ENCODE peak calls at places on chromosomes 3 and 15, in six cellular contexts. T is IMR-90, C is HepG2, J is fibroblast of lung, S is H9, W is GM23248. R is an unnamed sample.
A peak's percentile ranks its signal among the peaks of the same experiment; 100 is the strongest.

GRCh38 chr3:162525052-162525451 is 1028.4 kb downstream of the OTOL1 start:
- DNase-seq in J (peak; percentile 95), T (peak; percentile 94), S (no peak), W (peak; percentile 82), C (no peak), R (no peak)

GRCh38 chr3:81602781-81603180 is 158.7 kb downstream of the GBE1 start:
- DNase-seq in C (no peak), J (peak; percentile 12), S (no peak), W (peak; percentile 66), T (peak; percentile 59), R (no peak)

GRCh38 chr3:127608362-127608718 is 10.1 kb downstream of the MCM2 start:
- DNase-seq in C (no peak), S (no peak), J (no peak), T (no peak), W (no peak), R (no peak)

GRCh38 chr3:30686176-30686575 is 79.8 kb downstream of the TGFBR2 start:
- DNase-seq in S (no peak), T (no peak), C (no peak), W (no peak), J (no peak), R (no peak)

GRCh38 chr3:129614927-129615363 is 8.5 kb upstream of the PLXND1 start:
- DNase-seq in W (peak; percentile 50), S (no peak), J (no peak), T (no peak), C (no peak), R (no peak)

GRCh38 chr15:41801185-41801584 is 26.7 kb upstream of the JMJD7 start:
- DNase-seq in W (no peak), J (no peak), C (no peak), S (no peak), T (no peak), R (no peak)

GRCh38 chr3:152258448-152259302 is 10.1 kb upstream of the MBNL1 start:
- DNase-seq in W (peak; percentile 99), C (peak; percentile 94), J (peak; percentile 98), T (peak; percentile 95), S (no peak), R (peak; percentile 88)

GRCh38 chr3:178435575-178435974 is 100.7 kb upstream of the KCNMB2 start:
- DNase-seq in C (no peak), W (no peak), S (no peak), J (no peak), T (no peak), R (no peak)

GRCh38 chr15:49669288-49669687 is 48.4 kb downstream of the DTWD1 start:
- DNase-seq in J (no peak), T (no peak), C (no peak), S (no peak), W (no peak), R (no peak)

GRCh38 chr3:171458857-171459129 is 1.4 kb downstream of the TNIK start:
- DNase-seq in S (peak; percentile 56), C (no peak), J (no peak), T (no peak), W (peak; percentile 18), R (no peak)

GRCh38 chr3:23960649-23961048 is 15.6 kb downstream of the NR1D2 start:
- DNase-seq in C (no peak), J (no peak), S (no peak), T (no peak), W (no peak), R (no peak)

GRCh38 chr3:143918848-143919247 is 52.8 kb upstream of the DIPK2A start:
- DNase-seq in S (no peak), J (no peak), C (no peak), T (no peak), W (no peak), R (no peak)

GRCh38 chr3:105537371-105538075 is 170.8 kb downstream of the ALCAM start:
- DNase-seq in W (peak; percentile 38), C (no peak), J (peak; percentile 39), T (peak; percentile 50), S (no peak), R (no peak)

GRCh38 chr15:88627463-88627862 is 6.3 kb downstream of the AEN start:
- DNase-seq in C (no peak), W (no peak), T (no peak), S (no peak), J (no peak), R (no peak)

GRCh38 chr3:48558446-48559134 is 2.0 kb upstream of the PFKFB4 start:
- DNase-seq in S (no peak), W (no peak), J (no peak), C (no peak), T (no peak), R (no peak)

GRCh38 chr3:156681003-156681402 is 6.6 kb downstream of the TIPARP start:
- DNase-seq in W (peak; percentile 83), S (peak; percentile 46), T (peak; percentile 83), J (peak; percentile 86), C (peak; percentile 71), R (peak; percentile 64)

GRCh38 chr3:141486416-141486734 is 452 bp upstream of the RASA2 start:
- DNase-seq in T (peak; percentile 72), S (no peak), J (no peak), W (peak; percentile 79), C (peak; percentile 56), R (no peak)

GRCh38 chr15:26355671-26356070 is 417.2 kb downstream of the GABRB3 start:
- DNase-seq in S (no peak), T (no peak), J (no peak), C (no peak), W (no peak), R (no peak)

GRCh38 chr15:96180062-96180745 is 150.3 kb upstream of the NR2F2 start:
- DNase-seq in J (no peak), C (no peak), W (no peak), S (no peak), T (no peak), R (no peak)

GRCh38 chr15:59191855-59192237 is 14.8 kb upstream of the LDHAL6B start:
- DNase-seq in J (peak; percentile 90), C (no peak), S (no peak), T (peak; percentile 96), W (peak; percentile 97), R (peak; percentile 75)

GRCh38 chr15:68025860-68026424 is 28.2 kb upstream of the PIAS1 start:
- DNase-seq in W (no peak), C (peak; percentile 37), J (no peak), S (no peak), T (peak; percentile 37), R (no peak)

GRCh38 chr3:150169279-150169970 is 198.7 kb upstream of the PFN2 start:
- DNase-seq in W (peak; percentile 49), J (no peak), T (no peak), C (no peak), S (no peak), R (no peak)

GRCh38 chr15:61106044-61106834 is 122.9 kb downstream of the RORA start:
- DNase-seq in S (no peak), T (no peak), W (no peak), C (no peak), J (no peak), R (no peak)

GRCh38 chr3:125317761-125318496 is 57.2 kb downstream of the ZNF148 start:
- DNase-seq in W (peak; percentile 25), S (no peak), T (peak; percentile 61), J (no peak), C (no peak), R (peak; percentile 60)

GRCh38 chr3:125318497-125318847 is 56.7 kb downstream of the ZNF148 start:
- DNase-seq in W (no peak), C (no peak), J (no peak), S (no peak), T (no peak), R (no peak)

GRCh38 chr3:125316949-125317348 is 58.2 kb downstream of the ZNF148 start:
- DNase-seq in S (no peak), J (no peak), W (no peak), C (no peak), T (no peak), R (no peak)

GRCh38 chr3:125319765-125320164 is 55.4 kb downstream of the ZNF148 start:
- DNase-seq in T (no peak), C (no peak), W (no peak), S (no peak), J (no peak), R (no peak)

GRCh38 chr3:125318859-125319258 is 56.3 kb downstream of the ZNF148 start:
- DNase-seq in T (no peak), S (no peak), C (no peak), W (no peak), J (no peak), R (no peak)
- H3K9ac ChIP-seq in T (no peak overlapping the region), S (no peak overlapping the region), C (no peak overlapping the region), W (no peak overlapping the region), J (no peak overlapping the region), R (no peak overlapping the region)

GRCh38 chr15:86649277-86649676 is 569.6 kb downstream of the AGBL1 start:
- DNase-seq in S (no peak), J (no peak), T (no peak), C (no peak), W (no peak), R (no peak)

GRCh38 chr15:86645861-86646393 is 566.3 kb downstream of the AGBL1 start:
- DNase-seq in C (no peak), S (no peak), J (no peak), T (no peak), W (no peak), R (no peak)

GRCh38 chr15:86647810-86648440 is 568.3 kb downstream of the AGBL1 start:
- DNase-seq in S (no peak), C (no peak), W (no peak), T (no peak), J (no peak), R (no peak)

GRCh38 chr15:86653344-86654192 is 573.9 kb downstream of the AGBL1 start:
- DNase-seq in C (no peak), J (no peak), W (no peak), S (no peak), T (no peak), R (no peak)

GRCh38 chr15:86650084-86650483 is 570.4 kb downstream of the AGBL1 start:
- DNase-seq in T (no peak), W (peak; percentile 0), C (no peak), S (no peak), J (no peak), R (no peak)
- H2AFZ ChIP-seq in T (no peak overlapping the region), W (no peak overlapping the region), C (no peak overlapping the region), S (no peak overlapping the region), J (no peak overlapping the region), R (no peak overlapping the region)

DNA sequence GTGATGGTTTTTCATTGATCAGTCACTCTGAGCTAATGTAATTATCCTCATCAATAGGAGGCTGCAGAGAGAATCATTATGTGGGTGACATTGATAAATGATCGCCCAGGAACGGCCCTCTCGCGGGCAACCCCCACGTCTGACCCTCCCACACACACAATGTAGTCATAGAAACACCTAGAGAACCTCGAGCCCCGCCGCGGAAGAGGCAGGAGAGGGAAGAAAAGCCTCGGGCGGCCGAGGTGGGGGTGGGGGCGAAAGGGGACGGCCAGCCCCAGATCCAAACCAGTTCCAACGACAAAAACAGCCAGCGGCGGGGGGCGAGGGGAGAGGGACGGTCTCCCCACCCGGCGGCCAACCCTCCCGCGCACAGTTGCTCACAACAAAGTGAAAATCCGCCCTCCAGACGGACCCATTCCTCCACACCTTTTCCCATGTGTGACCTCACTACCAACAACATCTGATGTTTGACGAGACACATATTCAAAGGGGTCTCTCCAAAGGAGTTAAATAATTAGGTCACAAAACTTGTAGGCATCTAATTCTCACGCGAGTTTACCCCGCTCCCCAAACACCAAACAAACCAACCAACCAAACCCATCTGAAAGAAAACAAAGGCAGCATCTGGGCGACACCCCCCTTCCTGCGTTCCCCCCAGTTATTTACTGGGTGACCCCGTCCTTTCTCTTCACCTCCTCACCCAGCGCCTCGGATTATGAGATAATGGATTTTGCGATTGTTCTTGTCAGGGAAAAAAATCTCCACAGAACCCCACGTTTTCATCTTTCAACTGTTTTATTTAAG is 212.9 kb downstream of the MEIS2 start:
- DNase-seq in S (peak; percentile 54), C (no peak), J (no peak), T (no peak), W (peak; percentile 23), R (no peak)
- H3K27ac ChIP-seq in S (no peak overlapping the region), C (no peak overlapping the region), J (no peak overlapping the region), T (no peak overlapping the region), W (no peak overlapping the region), R (no peak overlapping the region)

GRCh38 chr15:77015651-77016320 is 20.9 kb downstream of the PSTPIP1 start:
- DNase-seq in C (no peak), W (no peak), J (no peak), S (no peak), T (no peak), R (no peak)
- H3K9ac ChIP-seq in C (no peak overlapping the region), W (no peak overlapping the region), J (no peak overlapping the region), S (no peak overlapping the region), T (no peak overlapping the region), R (no peak overlapping the region)

R was measured in endothelial cell of umbilical vein.